ENCODE peak calls at places on chromosomes 13 and 19, in eight cellular contexts. G is lower lobe of right lung, K is RKO, C is astrocyte of the cerebellum, H is upper lobe of left lung, E is B cell, L is MV-4-11, V is tibial nerve. T is an unnamed sample.

GRCh38 chr13:110024646-110024980 is 238.2 kb upstream of the IRS2 start:
- DNase-seq in K (no peak), H (no peak), C (no peak), G (no peak), L (no peak), V (no peak), E (no peak), T (no peak)

GRCh38 chr19:11242864-11243797 is 3.7 kb downstream of the ANGPTL8 start:
- DNase-seq in H (peak), K (peak), L (peak), E (peak), G (peak), C (peak), V (peak), T (peak)

GRCh38 chr13:33832872-33833271 is 14.9 kb downstream of the RFC3 start:
- DNase-seq in K (no peak), C (no peak), V (no peak), E (no peak), H (no peak), G (no peak), L (no peak), T (no peak)

GRCh38 chr13:50735071-50735470 is 108.4 kb downstream of the DLEU7 start:
- DNase-seq in L (no peak), V (no peak), G (no peak), K (no peak), E (no peak), H (no peak), C (no peak), T (no peak)

GRCh38 chr13:21898461-21898860 is 227.6 kb downstream of the FGF9 start:
- DNase-seq in L (no peak), E (no peak), C (no peak), K (no peak), G (no peak), V (no peak), H (no peak), T (no peak)

GRCh38 chr19:34962281-34962944 is 1.6 kb downstream of the ZNF792 start:
- DNase-seq in H (no peak), L (no peak), G (no peak), C (no peak), E (no peak), V (no peak), K (peak), T (no peak)

GRCh38 chr13:66780814-66781213 is 449.3 kb downstream of the PCDH9 start:
- DNase-seq in C (no peak), K (peak), E (no peak), L (no peak), V (no peak), H (no peak), G (no peak), T (no peak)

GRCh38 chr13:113526466-113527220 is 36.1 kb upstream of the DCUN1D2 start:
- DNase-seq in K (no peak), H (no peak), V (no peak), E (no peak), C (no peak), G (no peak), L (no peak), T (no peak)

GRCh38 chr13:48078251-48078656 is 16.6 kb downstream of the MED4 start:
- DNase-seq in G (no peak), K (peak), E (peak), H (no peak), L (peak), C (no peak), V (no peak), T (no peak)

GRCh38 chr19:1527650-1528309 is 3.9 kb downstream of the PLK5 start:
- DNase-seq in K (no peak), E (no peak), V (no peak), H (no peak), G (no peak), C (no peak), L (no peak), T (no peak)

GRCh38 chr13:112588490-112589297 is 741 bp upstream of the TUBGCP3 start:
- DNase-seq in K (peak), E (no peak), L (peak), C (no peak), V (no peak), H (no peak), G (no peak), T (no peak)

GRCh38 chr19:40594251-40594650 is 6.9 kb upstream of the LTBP4 start:
- DNase-seq in C (no peak), K (no peak), E (no peak), H (no peak), L (peak), G (no peak), V (no peak), T (no peak)

GRCh38 chr19:14494910-14495677 is 833 bp downstream of the GIPC1 start:
- DNase-seq in E (peak), K (no peak), C (no peak), V (no peak), L (no peak), G (no peak), H (peak), T (no peak)

GRCh38 chr19:49149652-49150105 is 5.5 kb downstream of the HRC start:
- DNase-seq in L (peak), V (no peak), K (peak), E (no peak), C (peak), H (peak), G (peak), T (no peak)

GRCh38 chr13:110912651-110913051 is 2.2 kb downstream of the ANKRD10 start:
- DNase-seq in E (no peak), H (no peak), C (no peak), L (peak), V (no peak), K (peak), G (no peak), T (no peak)